ENCODE peak calls at places on chromosomes 6 and 20, in eight cellular contexts. C, Q, S, U, N, P, R and Z are unnamed samples.

GRCh38 chr20:7856756-7857155 is 83.5 kb downstream of the HAO1 start:
- DNase-seq in C (peak), Q (no peak), S (peak), U (peak), N (no peak), P (no peak), R (peak), Z (no peak)

GRCh38 chr6:121506761-121507754 is 71.6 kb downstream of the GJA1 start:
- DNase-seq in C (peak), Q (no peak), S (no peak), U (no peak), N (no peak), P (no peak), R (peak), Z (no peak)

GRCh38 chr6:79525272-79526100 is 11.7 kb downstream of the LCA5 start:
- DNase-seq in C (peak), Q (no peak), S (no peak), U (no peak), N (peak), P (no peak), R (peak), Z (no peak)

GRCh38 chr6:128121610-128122009 is 220.8 kb upstream of the THEMIS start:
- DNase-seq in C (no peak), Q (no peak), S (no peak), U (no peak), N (no peak), P (no peak), R (no peak), Z (no peak)

GRCh38 chr20:19602660-19603389 is 155.2 kb upstream of the RIN2 start:
- DNase-seq in C (no peak), Q (no peak), S (no peak), U (no peak), N (no peak), P (no peak), R (no peak), Z (no peak)

GRCh38 chr6:118813795-118814194 is 80.2 kb upstream of the ASF1A start:
- DNase-seq in C (peak), Q (no peak), S (no peak), U (no peak), N (no peak), P (no peak), R (peak), Z (no peak)

GRCh38 chr6:102981631-102982030 is 1588.1 kb downstream of the GRIK2 start:
- DNase-seq in C (no peak), Q (no peak), S (no peak), U (no peak), N (no peak), P (no peak), R (no peak), Z (no peak)

GRCh38 chr6:24766685-24767462 is 7.9 kb upstream of the GMNN start:
- DNase-seq in C (peak), Q (no peak), S (no peak), U (no peak), N (peak), P (no peak), R (peak), Z (no peak)

GRCh38 chr6:115901896-115902295 is 158.8 kb downstream of the FRK start:
- DNase-seq in C (no peak), Q (no peak), S (no peak), U (no peak), N (no peak), P (no peak), R (no peak), Z (no peak)

GRCh38 chr20:33709398-33709797 is 10.7 kb downstream of the PXMP4 start:
- DNase-seq in C (no peak), Q (no peak), S (no peak), U (no peak), N (no peak), P (no peak), R (no peak), Z (no peak)

GRCh38 chr20:42134265-42135098 is 516.3 kb upstream of the CHD6 start:
- DNase-seq in C (no peak), Q (no peak), S (no peak), U (no peak), N (no peak), P (no peak), R (no peak), Z (no peak)

GRCh38 chr6:122710908-122711307 is 68.6 kb upstream of the FABP7 start:
- DNase-seq in C (no peak), Q (no peak), S (no peak), U (no peak), N (no peak), P (no peak), R (no peak), Z (no peak)

GRCh38 chr6:129936329-129937165 is 75.4 kb upstream of the TMEM244 start:
- DNase-seq in C (peak), Q (no peak), S (peak), U (no peak), N (peak), P (peak), R (peak), Z (no peak)

GRCh38 chr6:20605581-20605980 is 71.3 kb downstream of the CDKAL1 start:
- DNase-seq in C (peak), Q (no peak), S (no peak), U (no peak), N (no peak), P (no peak), R (no peak), Z (no peak)

GRCh38 chr6:6811151-6812002 is 222.9 kb downstream of the LY86 start:
- DNase-seq in C (peak), Q (no peak), S (peak), U (peak), N (peak), P (no peak), R (peak), Z (no peak)

GRCh38 chr6:92756912-92757311 is 662.4 kb downstream of the EPHA7 start:
- DNase-seq in C (peak), Q (no peak), S (peak), U (no peak), N (no peak), P (no peak), R (peak), Z (no peak)

GRCh38 chr6:156953478-156954146 is 176.4 kb downstream of the ARID1B start:
- DNase-seq in C (peak), Q (no peak), S (peak), U (peak), N (peak), P (peak), R (peak), Z (peak)

GRCh38 chr6:112332274-112332673 is 14.9 kb upstream of the RFPL4B start:
- DNase-seq in C (no peak), Q (no peak), S (peak), U (no peak), N (peak), P (no peak), R (no peak), Z (peak)

GRCh38 chr6:12421596-12421995 is 131.4 kb downstream of the EDN1 start:
- DNase-seq in C (no peak), Q (no peak), S (no peak), U (no peak), N (no peak), P (no peak), R (no peak), Z (no peak)